ENCODE peak calls at places on chromosomes 16 and 17, in four cellular contexts. S, O, B and X are unnamed samples. For H3K4me1 and H3K9me3, the result is how much of the 10 kb centered on the place peaks cover.

GRCh38 chr17:59401725-59402124 is 70.3 kb downstream of the YPEL2 start:
- DNase-seq in S (no peak), O (no peak), B (no peak), X (no peak)

GRCh38 chr17:78490673-78491072 is 86.5 kb downstream of the DNAH17 start:
- DNase-seq in S (no peak), O (no peak), B (no peak), X (no peak)

GRCh38 chr17:60393840-60394529 is 2.1 kb upstream of the USP32 start:
- DNase-seq in S (no peak), O (no peak), B (no peak), X (no peak)

GRCh38 chr17:7915611-7916382 is at the start of gene RNF227:
- DNase-seq in S (peak), O (peak), B (peak), X (peak)

GRCh38 chr16:50646345-50646744 is 34.8 kb downstream of the SNX20 start:
- DNase-seq in S (no peak), O (no peak), B (no peak), X (no peak)

GRCh38 chr17:37702605-37703004 is 42.3 kb downstream of the HNF1B start:
- DNase-seq in S (no peak), O (no peak), B (no peak), X (no peak)

GRCh38 chr16:13070268-13070667 is 168.9 kb downstream of the SHISA9 start:
- DNase-seq in S (peak), O (no peak), B (no peak), X (no peak)

GRCh38 chr17:64002658-64003525 is 4.7 kb downstream of the PRR29 start:
- DNase-seq in S (no peak), O (no peak), B (peak), X (no peak)

GRCh38 chr16:84635702-84636101 is 12.6 kb upstream of the KLHL36 start:
- DNase-seq in S (no peak), O (no peak), B (no peak), X (no peak)

GRCh38 chr17:64661981-64662773 is at the start of gene SMURF2:
- DNase-seq in S (peak), O (peak), B (peak), X (peak)

DNA sequence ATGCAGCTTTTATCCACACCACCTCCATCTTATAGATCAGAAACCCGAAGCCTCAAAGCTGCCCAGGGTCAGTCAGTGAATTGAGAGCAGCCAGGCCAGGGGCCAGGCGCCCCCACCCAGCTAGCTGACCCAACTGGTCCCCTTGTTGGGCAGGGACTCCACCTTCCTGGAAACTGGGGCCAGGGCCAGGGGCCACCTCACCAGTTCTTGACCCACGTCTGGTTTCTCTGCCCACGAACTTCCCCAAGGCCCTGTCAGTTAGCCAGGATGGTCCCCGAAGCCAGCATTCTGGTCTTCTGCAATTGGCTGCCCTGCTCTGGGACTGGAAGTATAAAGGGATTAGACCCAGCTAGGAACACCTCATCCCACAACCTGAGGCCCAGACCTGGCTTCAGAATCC is 2.4 kb downstream of the FAM83G start:
- DNase-seq in S (no peak), O (no peak), B (no peak), X (no peak)
- H3K4me3 ChIP-seq in S (no peak), O (no peak), B (no peak), X (no peak)

GRCh38 chr17:42723636-42724035 is 21.2 kb downstream of the EZH1 start:
- DNase-seq in S (no peak), O (no peak), B (no peak), X (no peak)

GRCh38 chr17:42725143-42725542 is 19.7 kb downstream of the EZH1 start:
- DNase-seq in S (no peak), O (no peak), B (no peak), X (no peak)

DNA sequence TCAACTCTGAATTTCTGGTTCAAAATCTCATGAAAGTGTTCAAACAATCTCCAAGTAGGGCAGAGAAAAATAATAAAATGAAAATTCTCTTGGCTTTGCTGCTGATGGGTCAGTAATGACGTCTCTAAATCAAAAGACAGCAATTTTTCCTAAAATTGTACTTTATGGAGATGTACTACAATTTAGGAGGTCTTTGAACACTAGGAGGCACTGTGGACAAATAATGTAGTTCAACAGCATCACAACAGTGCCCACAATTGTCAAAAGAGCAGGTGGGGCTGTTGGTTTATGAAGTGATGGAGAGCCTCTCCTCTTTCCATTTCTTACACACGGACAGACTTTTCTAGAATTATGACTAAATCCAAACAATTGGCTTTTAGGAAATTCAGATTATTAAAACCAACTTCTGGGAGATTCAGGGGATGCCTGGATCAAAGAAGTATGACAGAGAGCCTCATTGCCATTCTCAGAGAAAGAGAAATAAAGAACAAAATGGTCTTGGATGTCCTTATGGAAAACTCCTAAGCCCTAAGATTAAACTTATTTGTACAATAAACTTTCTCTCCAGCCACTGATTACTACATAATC is 23.8 kb downstream of the EZH1 start:
- DNase-seq in S (peak), O (no peak), B (no peak), X (no peak)
- H3K4me1 ChIP-seq in S (under half), O (under half), B (under half), X (under half)

GRCh38 chr16:89076159-89076558 is 17.5 kb upstream of the ACSF3 start:
- DNase-seq in S (no peak), O (no peak), B (no peak), X (no peak)
- H3K9me3 ChIP-seq in S (under half), O (under half), B (under half), X (under half)

GRCh38 chr16:29821663-29822115 is 1.4 kb downstream of the MVP start:
- DNase-seq in S (no peak), O (peak), B (peak), X (peak)
- H3K4me3 ChIP-seq in S (no peak), O (peak), B (peak), X (peak)

DNA sequence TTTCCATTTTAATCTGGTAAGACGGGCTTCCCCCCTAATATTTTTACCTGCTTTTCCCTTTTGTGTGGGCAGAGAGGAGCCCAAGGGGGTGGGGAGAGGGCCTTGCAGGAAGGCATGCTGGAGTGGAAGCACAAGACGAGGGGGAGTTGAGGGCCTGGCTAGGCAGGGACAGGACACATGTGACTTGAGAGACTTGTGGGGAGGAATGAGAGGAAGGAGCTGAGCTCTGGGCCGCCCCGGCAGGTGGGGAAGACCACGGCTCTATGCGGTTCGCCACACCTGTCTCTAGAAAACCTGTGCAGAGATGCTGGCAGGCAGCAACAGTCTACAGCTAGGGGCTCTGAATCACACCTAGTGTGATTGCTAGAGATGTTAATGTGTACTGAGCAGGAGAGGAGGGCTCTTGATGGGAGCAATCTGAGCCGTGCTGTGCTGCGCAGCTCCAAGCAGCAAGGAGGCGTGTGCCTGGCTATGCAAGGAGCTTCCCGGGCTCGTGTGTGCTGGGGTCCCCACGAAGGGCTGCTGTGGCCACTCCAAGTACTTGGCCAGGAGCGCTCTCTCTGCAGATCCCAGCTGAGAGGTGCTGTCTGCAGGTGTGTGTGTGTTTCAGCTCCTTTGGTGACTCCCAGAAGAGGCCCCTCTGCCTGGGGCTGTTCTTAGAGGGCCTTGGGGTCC is 50.2 kb downstream of the PDPK1 start:
- DNase-seq in S (no peak), O (no peak), B (no peak), X (peak)
- H3K4me1 ChIP-seq in S (under half), O (under half), B (under half), X (under half)

GRCh38 chr16:54720259-54720658 is 210.4 kb upstream of the IRX5 start:
- DNase-seq in S (no peak), O (no peak), B (no peak), X (no peak)
- H3K9me3 ChIP-seq in S (under half), O (under half), B (under half), X (under half)

GRCh38 chr17:76354747-76355310 is 1.1 kb upstream of the PRPSAP1 start:
- DNase-seq in S (no peak), O (no peak), B (no peak), X (peak)
- H3K4me3 ChIP-seq in S (no peak), O (peak), B (no peak), X (peak)

GRCh38 chr17:66523378-66524174 is 221.2 kb downstream of the PRKCA start:
- DNase-seq in S (no peak), O (no peak), B (peak), X (no peak)

GRCh38 chr17:66524848-66525247 is 222.4 kb downstream of the PRKCA start:
- DNase-seq in S (no peak), O (no peak), B (no peak), X (no peak)

GRCh38 chr17:66525338-66525737 is 222.9 kb downstream of the PRKCA start:
- DNase-seq in S (no peak), O (peak), B (no peak), X (no peak)

GRCh38 chr17:66520986-66521385 is 218.6 kb downstream of the PRKCA start:
- DNase-seq in S (no peak), O (no peak), B (no peak), X (no peak)

DNA sequence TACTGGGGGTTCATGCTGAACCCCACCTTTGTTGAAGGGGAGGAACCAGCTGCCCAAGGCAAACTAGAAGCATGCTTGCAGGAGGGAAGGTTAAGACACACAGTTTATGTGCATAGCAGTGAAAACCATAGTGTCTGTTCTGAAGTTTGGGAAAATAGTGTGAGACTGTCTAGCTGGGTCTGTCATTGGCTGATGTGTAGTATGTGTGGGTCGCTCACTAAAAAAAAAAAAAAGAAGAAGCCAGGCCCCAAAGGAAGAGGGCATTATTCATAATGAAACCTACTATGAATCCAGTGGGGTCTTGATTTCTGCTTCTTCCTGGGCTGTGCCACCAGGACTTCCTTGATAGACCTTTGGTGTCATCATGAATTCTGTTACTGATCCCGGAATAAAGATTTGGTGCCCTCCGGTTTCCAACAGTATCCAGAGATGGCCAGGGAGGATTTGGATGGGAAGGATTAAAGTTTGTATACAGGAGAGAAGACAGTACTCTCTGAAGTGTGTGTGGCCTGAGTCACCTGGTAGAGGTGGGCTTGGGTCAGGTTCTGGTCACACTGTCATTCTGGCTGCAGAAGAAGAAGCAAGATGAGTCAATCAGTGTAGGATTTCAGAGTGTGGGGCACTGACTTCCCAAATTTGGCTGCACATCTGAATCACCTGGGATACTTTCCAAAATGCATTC is 220.3 kb downstream of the PRKCA start:
- DNase-seq in S (no peak), O (no peak), B (peak), X (no peak)
- H3K4me1 ChIP-seq in S (under half), O (under half), B (under half), X (under half)